ENCODE peak calls at places on chromosomes 4 and X, in ten cellular contexts. X is heart right ventricle, I is mesothelial cell of epicardium, U is progenitor cell of endocrine pancreas, P is foreskin fibroblast, S is astrocyte, H is psoas muscle, B is GM13976, A is neural crest cell, G is left lung. Q is an unnamed sample.

GRCh38 chr4:7425591-7426468 is 8.9 kb downstream of the PSAPL1 start:
- DNase-seq in X (no peak), I (peak), U (no peak), P (no peak), S (no peak), H (peak), B (no peak), A (no peak), G (peak), Q (no peak)

GRCh38 chr4:40613456-40613855 is 16.2 kb downstream of the RBM47 start:
- DNase-seq in X (no peak), I (no peak), U (no peak), P (no peak), S (peak), H (no peak), B (no peak), A (no peak), G (no peak), Q (no peak)

GRCh38 chr4:54067163-54067562 is 2.8 kb upstream of the CHIC2 start:
- DNase-seq in X (peak), I (no peak), U (no peak), P (peak), S (peak), H (no peak), B (no peak), A (no peak), G (no peak), Q (peak)

GRCh38 chrX:100410901-100411801 is 1.1 kb upstream of the PCDH19 start:
- DNase-seq in X (no peak), I (peak), U (no peak), P (no peak), S (no peak), H (no peak), B (peak), A (no peak), G (peak), Q (no peak)

GRCh38 chrX:51862920-51863319 is 30.5 kb upstream of the MAGED1 start:
- DNase-seq in X (no peak), I (no peak), U (no peak), P (no peak), S (no peak), H (no peak), B (no peak), A (no peak), G (no peak), Q (no peak)

GRCh38 chrX:115584715-115585114 is 23.7 kb downstream of the PLS3 start:
- DNase-seq in X (no peak), I (no peak), U (no peak), P (no peak), S (peak), H (no peak), B (peak), A (no peak), G (no peak), Q (peak)

GRCh38 chr4:185577592-185577940 is 42.3 kb upstream of the PDLIM3 start:
- DNase-seq in X (no peak), I (no peak), U (no peak), P (no peak), S (no peak), H (no peak), B (no peak), A (no peak), G (no peak), Q (no peak)

GRCh38 chrX:19824603-19825002 is 62.8 kb downstream of the SH3KBP1 start:
- DNase-seq in X (no peak), I (no peak), U (no peak), P (peak), S (peak), H (no peak), B (no peak), A (no peak), G (no peak), Q (peak)

GRCh38 chr4:10082459-10083272 is 33.9 kb downstream of the WDR1 start:
- DNase-seq in X (no peak), I (no peak), U (no peak), P (no peak), S (no peak), H (peak), B (peak), A (no peak), G (no peak), Q (no peak)

GRCh38 chr4:43223820-43224219 is 331.3 kb downstream of the GRXCR1 start:
- DNase-seq in X (no peak), I (no peak), U (no peak), P (no peak), S (no peak), H (no peak), B (no peak), A (no peak), G (no peak), Q (no peak)

GRCh38 chr4:83548151-83548905 is 12.4 kb downstream of the GPAT3 start:
- DNase-seq in X (peak), I (no peak), U (no peak), P (peak), S (peak), H (peak), B (peak), A (no peak), G (peak), Q (peak)

GRCh38 chrX:150324035-150324728 is 38.9 kb upstream of the MAMLD1 start:
- DNase-seq in X (no peak), I (no peak), U (no peak), P (peak), S (peak), H (no peak), B (no peak), A (no peak), G (no peak), Q (peak)

GRCh38 chr4:54109226-54110018 is 9.5 kb downstream of the GSX2 start:
- DNase-seq in X (no peak), I (no peak), U (no peak), P (no peak), S (no peak), H (no peak), B (no peak), A (no peak), G (no peak), Q (no peak)

GRCh38 chrX:20061869-20062254 is 54.8 kb downstream of the MAP7D2 start:
- DNase-seq in X (no peak), I (no peak), U (no peak), P (peak), S (peak), H (no peak), B (no peak), A (no peak), G (no peak), Q (peak)

GRCh38 chrX:13091111-13091765 is 46.8 kb upstream of the FAM9C start:
- DNase-seq in X (no peak), I (no peak), U (no peak), P (no peak), S (no peak), H (no peak), B (peak), A (no peak), G (no peak), Q (peak)

GRCh38 chr4:24872720-24873119 is 40.1 kb downstream of the CCDC149 start:
- DNase-seq in X (no peak), I (no peak), U (no peak), P (no peak), S (no peak), H (no peak), B (no peak), A (no peak), G (no peak), Q (no peak)

GRCh38 chr4:13264126-13264525 is 220.0 kb downstream of the RAB28 start:
- DNase-seq in X (no peak), I (no peak), U (no peak), P (no peak), S (peak), H (no peak), B (no peak), A (no peak), G (no peak), Q (peak)

GRCh38 chr4:8038702-8039251 is 99.1 kb upstream of the AFAP1 start:
- DNase-seq in X (no peak), I (no peak), U (no peak), P (no peak), S (no peak), H (no peak), B (no peak), A (no peak), G (no peak), Q (no peak)

GRCh38 chr4:7087036-7087435 is 19.2 kb upstream of the GRPEL1 start:
- DNase-seq in X (no peak), I (no peak), U (no peak), P (no peak), S (no peak), H (no peak), B (no peak), A (no peak), G (no peak), Q (no peak)

GRCh38 chrX:115709039-115709438 is 148.1 kb downstream of the PLS3 start:
- DNase-seq in X (no peak), I (no peak), U (no peak), P (no peak), S (no peak), H (no peak), B (no peak), A (no peak), G (no peak), Q (no peak)

GRCh38 chrX:103464071-103464773 is 55.1 kb downstream of the RAB40A start:
- DNase-seq in X (no peak), I (no peak), U (no peak), P (peak), S (peak), H (no peak), B (peak), A (peak), G (no peak), Q (peak)

GRCh38 chr4:179353791-179354190 is 1911.6 kb upstream of the AGA start:
- DNase-seq in X (no peak), I (no peak), U (no peak), P (no peak), S (peak), H (no peak), B (no peak), A (no peak), G (no peak), Q (peak)

GRCh38 chr4:8350326-8350725 is 80.8 kb downstream of the HTRA3 start:
- DNase-seq in X (no peak), I (peak), U (no peak), P (no peak), S (no peak), H (no peak), B (no peak), A (no peak), G (peak), Q (no peak)

GRCh38 chr4:13432453-13432852 is 51.7 kb downstream of the RAB28 start:
- DNase-seq in X (no peak), I (no peak), U (no peak), P (no peak), S (peak), H (no peak), B (no peak), A (no peak), G (no peak), Q (no peak)

GRCh38 chrX:67614414-67614813 is 70.6 kb downstream of the AR start:
- DNase-seq in X (no peak), I (no peak), U (no peak), P (peak), S (peak), H (no peak), B (no peak), A (no peak), G (no peak), Q (peak)

GRCh38 chrX:7746861-7747260 is 96.1 kb upstream of the VCX start:
- DNase-seq in X (no peak), I (no peak), U (no peak), P (peak), S (no peak), H (no peak), B (no peak), A (no peak), G (no peak), Q (no peak)

GRCh38 chr4:177583000-177583399 is 140.8 kb upstream of the AGA start:
- DNase-seq in X (no peak), I (no peak), U (no peak), P (no peak), S (peak), H (no peak), B (no peak), A (no peak), G (no peak), Q (peak)

GRCh38 chrX:70452143-70452733 is 7.6 kb downstream of the DLG3 start:
- DNase-seq in X (peak), I (peak), U (peak), P (no peak), S (no peak), H (peak), B (peak), A (peak), G (peak), Q (peak)

GRCh38 chrX:119690921-119691716 is 1.8 kb downstream of the SEPTIN6 start:
- DNase-seq in X (no peak), I (no peak), U (no peak), P (no peak), S (peak), H (no peak), B (no peak), A (no peak), G (no peak), Q (peak)

GRCh38 chr4:87060957-87061356 is 126.1 kb downstream of the AFF1 start:
- DNase-seq in X (no peak), I (no peak), U (no peak), P (peak), S (peak), H (no peak), B (no peak), A (no peak), G (no peak), Q (peak)

GRCh38 chr4:87055340-87055739 is 120.5 kb downstream of the AFF1 start:
- DNase-seq in X (no peak), I (no peak), U (no peak), P (no peak), S (no peak), H (no peak), B (no peak), A (no peak), G (no peak), Q (no peak)

GRCh38 chr4:87056884-87057283 is 122.1 kb downstream of the AFF1 start:
- DNase-seq in X (no peak), I (no peak), U (no peak), P (no peak), S (no peak), H (no peak), B (no peak), A (no peak), G (no peak), Q (no peak)

GRCh38 chr4:87057835-87058234 is 123.0 kb downstream of the AFF1 start:
- DNase-seq in X (no peak), I (no peak), U (no peak), P (no peak), S (peak), H (no peak), B (no peak), A (no peak), G (no peak), Q (peak)

DNA sequence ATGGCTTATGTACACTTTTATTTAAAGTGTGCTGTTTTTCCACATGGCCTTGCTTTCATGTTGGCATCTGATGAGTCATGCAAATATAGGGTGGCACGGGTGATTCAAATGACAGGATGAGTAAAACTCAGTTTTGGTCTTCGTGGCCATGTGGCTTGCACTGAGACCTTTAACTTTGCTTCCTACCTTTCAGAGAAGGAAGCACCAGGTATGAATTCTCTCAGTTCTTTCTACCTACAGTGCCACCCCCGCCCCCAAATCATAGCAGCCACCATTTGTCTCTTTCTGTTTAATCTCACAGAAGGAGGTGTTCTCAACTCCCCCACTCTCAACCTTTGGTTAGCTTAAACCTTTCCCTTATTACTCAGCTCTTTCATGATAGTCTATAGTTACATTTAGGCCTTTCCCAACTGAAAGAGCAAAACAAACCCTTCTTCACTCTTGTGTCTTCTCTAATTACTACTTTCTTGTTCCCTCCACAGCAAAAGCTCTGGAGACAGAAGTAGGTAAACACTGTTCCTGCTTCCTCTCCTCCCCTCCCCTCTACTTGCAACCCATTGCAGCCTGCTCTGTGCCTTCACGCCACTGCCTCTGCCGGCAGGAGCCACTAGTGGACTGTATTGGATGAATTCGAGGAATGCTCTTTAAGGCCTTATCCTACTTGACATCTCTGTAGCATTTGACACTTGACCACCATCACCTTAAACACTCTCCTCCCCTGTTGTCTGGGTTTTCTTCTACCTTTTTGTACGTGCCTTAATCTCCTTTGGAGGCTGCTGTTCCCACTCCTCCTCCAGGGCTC is 123.7 kb downstream of the AFF1 start:
- DNase-seq in X (no peak), I (no peak), U (no peak), P (no peak), S (no peak), H (no peak), B (no peak), A (no peak), G (no peak), Q (no peak)
- TF ChIP-seq CTCF in X (peak), I (no peak), U (peak), P (no peak), S (no peak), H (peak), B (no peak), A (no peak), G (no peak), Q (no peak)

GRCh38 chr4:16513876-16514275 is 287.6 kb upstream of the TAPT1 start:
- DNase-seq in X (no peak), I (no peak), U (no peak), P (no peak), S (peak), H (no peak), B (no peak), A (no peak), G (no peak), Q (no peak)

GRCh38 chr4:16505726-16506125 is 279.5 kb upstream of the TAPT1 start:
- DNase-seq in X (no peak), I (no peak), U (no peak), P (no peak), S (no peak), H (no peak), B (no peak), A (no peak), G (no peak), Q (no peak)

GRCh38 chr4:16508968-16509367 is 282.7 kb upstream of the TAPT1 start:
- DNase-seq in X (no peak), I (no peak), U (no peak), P (no peak), S (no peak), H (no peak), B (no peak), A (no peak), G (no peak), Q (no peak)
- TF ChIP-seq CTCF in X (peak), I (peak), U (peak), P (peak), S (peak), H (no peak), B (no peak), A (peak), G (no peak), Q (peak)

DNA sequence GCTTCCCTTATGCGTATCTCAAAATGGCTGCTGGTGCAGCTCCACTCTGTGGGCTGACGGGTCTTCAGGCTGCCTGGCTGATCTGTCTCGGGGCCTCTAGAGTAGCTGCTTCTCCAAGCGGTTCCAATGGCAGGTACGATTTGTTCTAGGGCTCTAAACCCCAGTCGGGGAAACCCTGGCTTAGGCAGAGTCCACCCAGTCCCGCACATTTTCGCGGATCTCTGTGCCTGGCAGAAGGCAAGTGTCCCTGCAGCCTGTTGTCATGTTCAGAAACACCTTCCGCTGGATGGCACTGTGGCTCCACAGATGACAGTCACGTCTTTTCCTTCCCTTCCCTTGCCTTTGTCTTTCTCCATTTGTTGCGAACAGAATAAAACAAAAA is 54.4 kb downstream of the NBDY start:
- DNase-seq in X (no peak), I (no peak), U (no peak), P (no peak), S (no peak), H (peak), B (no peak), A (no peak), G (no peak), Q (no peak)
- TF ChIP-seq CTCF in X (no peak), I (no peak), U (no peak), P (no peak), S (no peak), H (peak), B (peak), A (no peak), G (no peak), Q (no peak)

GRCh38 chrX:154531626-154532025 is 15.0 kb downstream of the G6PD start:
- DNase-seq in X (no peak), I (no peak), U (no peak), P (no peak), S (peak), H (no peak), B (no peak), A (no peak), G (no peak), Q (no peak)

GRCh38 chrX:154534526-154535322 is 11.9 kb downstream of the G6PD start:
- DNase-seq in X (peak), I (peak), U (peak), P (peak), S (peak), H (peak), B (peak), A (peak), G (peak), Q (peak)

GRCh38 chrX:154530286-154530685 is 14.3 kb upstream of the FAM3A start:
- DNase-seq in X (no peak), I (no peak), U (no peak), P (no peak), S (no peak), H (no peak), B (no peak), A (no peak), G (no peak), Q (no peak)

GRCh38 chrX:154535892-154536291 is 10.8 kb downstream of the G6PD start:
- DNase-seq in X (no peak), I (no peak), U (no peak), P (no peak), S (no peak), H (no peak), B (no peak), A (no peak), G (no peak), Q (no peak)

GRCh38 chrX:154532690-154533089 is 14.0 kb downstream of the G6PD start:
- DNase-seq in X (no peak), I (no peak), U (no peak), P (no peak), S (no peak), H (no peak), B (no peak), A (no peak), G (no peak), Q (no peak)
- TF ChIP-seq CTCF in X (no peak), I (no peak), U (no peak), P (no peak), S (no peak), H (no peak), B (no peak), A (no peak), G (no peak), Q (no peak)

Q was measured in fibroblast of lung.